ENCODE peak calls at places on chromosome 12, in eight cellular contexts. N, V, M, T, B, Q, W and E are unnamed samples.

GRCh38 chr12:49261726-49262125 is 3.2 kb upstream of the TUBA1C start:
- DNase-seq in N (no peak), V (no peak), M (no peak), T (no peak), B (no peak), Q (no peak), W (no peak), E (no peak)

GRCh38 chr12:64452559-64453329 is 824 bp downstream of the TBK1 start:
- DNase-seq in N (peak), V (no peak), M (peak), T (peak), B (peak), Q (peak), W (peak), E (no peak)

GRCh38 chr12:127060310-127060847 is 1206.6 kb upstream of the TMEM132C start:
- DNase-seq in N (no peak), V (no peak), M (no peak), T (no peak), B (no peak), Q (peak), W (no peak), E (no peak)

GRCh38 chr12:79686171-79686570 is 4.6 kb downstream of the PAWR start:
- DNase-seq in N (no peak), V (no peak), M (peak), T (no peak), B (no peak), Q (peak), W (no peak), E (no peak)

GRCh38 chr12:92290881-92291280 is 145.2 kb upstream of the BTG1 start:
- DNase-seq in N (no peak), V (no peak), M (no peak), T (peak), B (no peak), Q (no peak), W (no peak), E (no peak)

GRCh38 chr12:88957358-88957757 is 377.1 kb upstream of the KITLG start:
- DNase-seq in N (no peak), V (no peak), M (peak), T (no peak), B (no peak), Q (peak), W (no peak), E (no peak)

GRCh38 chr12:118986043-118986442 is 4.7 kb downstream of the SRRM4 start:
- DNase-seq in N (no peak), V (no peak), M (no peak), T (no peak), B (no peak), Q (no peak), W (no peak), E (no peak)

GRCh38 chr12:111190741-111191526 is 178.0 kb downstream of the PHETA1 start:
- DNase-seq in N (no peak), V (no peak), M (no peak), T (no peak), B (no peak), Q (no peak), W (no peak), E (no peak)

GRCh38 chr12:53219116-53219955 is 12.3 kb upstream of the ITGB7 start:
- DNase-seq in N (no peak), V (no peak), M (no peak), T (no peak), B (no peak), Q (peak), W (no peak), E (no peak)

GRCh38 chr12:12088147-12088546 is 17.4 kb downstream of the BCL2L14 start:
- DNase-seq in N (no peak), V (no peak), M (no peak), T (no peak), B (no peak), Q (no peak), W (no peak), E (no peak)

GRCh38 chr12:119448737-119449136 is 114.2 kb downstream of the CCDC60 start:
- DNase-seq in N (no peak), V (peak), M (no peak), T (peak), B (no peak), Q (peak), W (no peak), E (no peak)

GRCh38 chr12:50246873-50247612 is 36.3 kb downstream of the LIMA1 start:
- DNase-seq in N (peak), V (no peak), M (peak), T (no peak), B (no peak), Q (peak), W (peak), E (peak)

GRCh38 chr12:123336530-123336929 is 28.1 kb downstream of the SBNO1 start:
- DNase-seq in N (no peak), V (no peak), M (no peak), T (no peak), B (no peak), Q (no peak), W (no peak), E (no peak)

GRCh38 chr12:105444809-105445102 is 114.3 kb downstream of the C12orf75 start:
- DNase-seq in N (no peak), V (no peak), M (no peak), T (no peak), B (no peak), Q (peak), W (no peak), E (no peak)

GRCh38 chr12:11793896-11794295 is 144.4 kb downstream of the ETV6 start:
- DNase-seq in N (no peak), V (no peak), M (no peak), T (no peak), B (no peak), Q (no peak), W (no peak), E (no peak)

GRCh38 chr12:93266-94005 is 26.9 kb downstream of the IQSEC3 start:
- DNase-seq in N (no peak), V (no peak), M (no peak), T (no peak), B (no peak), Q (no peak), W (no peak), E (no peak)

GRCh38 chr12:40012709-40013108 is 93.2 kb downstream of the SLC2A13 start:
- DNase-seq in N (no peak), V (no peak), M (peak), T (no peak), B (no peak), Q (no peak), W (no peak), E (no peak)

GRCh38 chr12:67193705-67194104 is 75.5 kb upstream of the CAND1 start:
- DNase-seq in N (peak), V (no peak), M (peak), T (no peak), B (no peak), Q (peak), W (no peak), E (no peak)

GRCh38 chr12:73833746-73834145 is 703.9 kb upstream of the ATXN7L3B start:
- DNase-seq in N (no peak), V (no peak), M (no peak), T (no peak), B (no peak), Q (no peak), W (no peak), E (no peak)

GRCh38 chr12:26810330-26810729 is 22.7 kb downstream of the ITPR2 start:
- DNase-seq in N (no peak), V (no peak), M (peak), T (no peak), B (peak), Q (no peak), W (peak), E (no peak)

GRCh38 chr12:30782316-30783173 is 27.8 kb upstream of the CAPRIN2 start:
- DNase-seq in N (no peak), V (no peak), M (no peak), T (no peak), B (no peak), Q (no peak), W (no peak), E (no peak)

GRCh38 chr12:113222730-113223531 is 1.7 kb downstream of the TPCN1 start:
- DNase-seq in N (peak), V (no peak), M (peak), T (peak), B (peak), Q (peak), W (peak), E (no peak)

GRCh38 chr12:112319395-112319794 is 62.8 kb downstream of the HECTD4 start:
- DNase-seq in N (no peak), V (no peak), M (no peak), T (no peak), B (no peak), Q (no peak), W (no peak), E (no peak)

GRCh38 chr12:123713398-123714301 is 1.5 kb downstream of the ATP6V0A2 start:
- DNase-seq in N (no peak), V (no peak), M (no peak), T (no peak), B (peak), Q (peak), W (no peak), E (no peak)

GRCh38 chr12:22160396-22161003 is 114.5 kb downstream of the CMAS start:
- DNase-seq in N (no peak), V (no peak), M (no peak), T (no peak), B (no peak), Q (no peak), W (no peak), E (no peak)